ENCODE peak calls at places on chromosomes 5 and 9, in four cellular contexts. Z is astrocyte of the spinal cord; B is neural progenitor cell; W is CD8-positive, alpha-beta T cell. I is an unnamed sample.

GRCh38 chr5:31213676-31214638 is 20.5 kb downstream of the CDH6 start:
- DNase-seq in Z (no peak), B (no peak), W (no peak), I (no peak)

GRCh38 chr9:98787766-98788335 is 8.5 kb downstream of the ANKS6 start:
- DNase-seq in Z (no peak), B (no peak), W (no peak), I (no peak)

GRCh38 chr5:33120671-33121070 is 320.1 kb upstream of the TARS1 start:
- DNase-seq in Z (peak; percentile 87), B (no peak), W (no peak), I (no peak)

GRCh38 chr9:130237763-130238524 is 27.6 kb upstream of the HMCN2 start:
- DNase-seq in Z (no peak), B (no peak), W (no peak), I (no peak)

GRCh38 chr5:68484307-68485068 is 268.9 kb downstream of the PIK3R1 start:
- DNase-seq in Z (peak; percentile 37), B (no peak), W (no peak), I (no peak)

GRCh38 chr5:58259685-58260152 is 200.2 kb downstream of the PLK2 start:
- DNase-seq in Z (peak; percentile 87), B (no peak), W (no peak), I (peak; percentile 97)

GRCh38 chr5:95845401-95845800 is 22.9 kb upstream of the GLRX start:
- DNase-seq in Z (no peak), B (no peak), W (no peak), I (no peak)

GRCh38 chr5:95959964-95960801 is 1.5 kb downstream of the ELL2 start:
- DNase-seq in Z (peak; percentile 59), B (peak; percentile 11), W (no peak), I (no peak)

GRCh38 chr5:15850939-15851341 is 328.7 kb downstream of the MARCHF11 start:
- DNase-seq in Z (no peak), B (no peak), W (no peak), I (no peak)

GRCh38 chr9:4298255-4299005 is 1.4 kb downstream of the GLIS3 start:
- DNase-seq in Z (peak; percentile 50), B (peak; percentile 56), W (peak; percentile 30), I (no peak)

GRCh38 chr5:150671509-150672236 is 10.6 kb downstream of the MYOZ3 start:
- DNase-seq in Z (no peak), B (peak; percentile 32), W (no peak), I (no peak)

GRCh38 chr9:86700601-86701000 is 246.7 kb downstream of the GAS1 start:
- DNase-seq in Z (peak; percentile 68), B (no peak), W (no peak), I (no peak)

GRCh38 chr5:95883185-95884020 is 60.9 kb upstream of the GLRX start:
- DNase-seq in Z (no peak), B (no peak), W (no peak), I (no peak)

GRCh38 chr5:142016576-142016975 is 3.7 kb upstream of the GNPDA1 start:
- DNase-seq in Z (no peak), B (no peak), W (peak; percentile 12), I (no peak)

GRCh38 chr5:37086466-37087178 is 162.6 kb downstream of the CPLANE1 start:
- DNase-seq in Z (peak; percentile 63), B (no peak), W (no peak), I (peak; percentile 9)

GRCh38 chr9:91758491-91758981 is 191.5 kb downstream of the ROR2 start:
- DNase-seq in Z (peak; percentile 33), B (peak; percentile 80), W (peak; percentile 13), I (no peak)

GRCh38 chr5:40479939-40480338 is 199.8 kb upstream of the PTGER4 start:
- DNase-seq in Z (no peak), B (no peak), W (no peak), I (no peak)

GRCh38 chr5:40478766-40479165 is 200.9 kb upstream of the PTGER4 start:
- DNase-seq in Z (no peak), B (no peak), W (no peak), I (no peak)

GRCh38 chr5:40480392-40480791 is 199.3 kb upstream of the PTGER4 start:
- DNase-seq in Z (no peak), B (no peak), W (no peak), I (no peak)

GRCh38 chr5:40475546-40475945 is 204.2 kb upstream of the PTGER4 start:
- DNase-seq in Z (no peak), B (no peak), W (no peak), I (no peak)

DNA sequence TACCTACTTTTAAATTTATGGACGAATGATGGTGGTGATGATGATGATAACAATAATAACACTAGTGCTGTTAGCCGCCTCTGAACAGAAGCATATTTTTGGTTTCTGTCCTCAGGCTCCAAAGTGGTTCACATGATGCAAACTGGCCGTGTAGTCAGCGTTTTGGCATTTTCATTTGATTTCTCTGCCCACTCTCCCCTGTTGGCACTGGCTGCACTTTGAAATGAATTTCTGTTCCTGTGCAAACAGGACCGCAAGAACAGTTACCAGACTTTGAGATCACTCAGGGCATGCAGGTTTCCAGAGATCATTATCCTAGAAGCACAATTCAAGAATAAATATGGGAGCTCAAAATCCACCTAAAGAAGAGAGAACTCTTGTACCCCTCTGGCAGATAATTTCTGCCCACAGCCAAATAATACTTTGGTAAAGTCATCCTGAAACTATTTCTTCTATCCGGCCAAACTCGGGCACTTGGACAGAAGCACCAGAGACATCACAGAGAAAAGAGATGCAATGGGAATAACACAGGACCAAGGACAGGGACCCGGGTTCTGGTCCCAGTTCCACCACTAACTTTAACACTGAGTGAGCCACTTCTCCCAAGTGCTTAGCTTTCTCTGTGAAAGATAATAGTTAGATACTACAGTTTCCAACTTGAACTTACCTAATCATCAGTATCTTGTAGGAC is 201.7 kb upstream of the PTGER4 start:
- DNase-seq in Z (peak; percentile 71), B (no peak), W (no peak), I (no peak)
- TF ChIP-seq CTCF in Z (no peak), B (no peak), W (no peak), I (no peak)

GRCh38 chr5:86964889-86965288 is 302.8 kb upstream of the RASA1 start:
- DNase-seq in Z (no peak), B (no peak), W (no peak), I (no peak)

GRCh38 chr5:86971034-86971511 is 296.6 kb upstream of the RASA1 start:
- DNase-seq in Z (peak; percentile 13), B (no peak), W (no peak), I (no peak)

DNA sequence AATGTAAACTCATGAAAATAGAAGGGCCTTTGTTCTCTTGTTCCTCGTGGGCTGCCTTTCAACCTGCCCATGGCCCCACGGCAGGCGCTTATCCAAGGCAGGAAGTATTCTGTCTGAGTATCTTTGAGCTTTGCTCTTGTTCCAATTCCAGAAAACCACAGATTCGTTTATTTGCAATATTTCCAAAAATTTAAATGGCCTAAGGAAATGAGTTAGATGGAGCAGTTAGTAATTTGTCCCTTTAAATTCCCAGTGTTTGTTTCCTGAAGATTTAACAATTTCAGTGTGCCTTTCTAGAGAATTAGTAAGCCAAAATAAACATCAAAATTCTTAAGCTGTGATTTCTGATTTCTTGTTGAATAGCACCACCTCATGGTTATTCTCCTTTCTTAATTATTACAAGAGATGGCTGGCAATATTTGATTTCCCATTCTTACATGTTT is 299.4 kb upstream of the RASA1 start:
- DNase-seq in Z (peak; percentile 89), B (peak; percentile 17), W (no peak), I (no peak)
- TF ChIP-seq CTCF in Z (peak; percentile 20), B (peak; percentile 58), W (peak; percentile 28), I (peak; percentile 8)

DNA sequence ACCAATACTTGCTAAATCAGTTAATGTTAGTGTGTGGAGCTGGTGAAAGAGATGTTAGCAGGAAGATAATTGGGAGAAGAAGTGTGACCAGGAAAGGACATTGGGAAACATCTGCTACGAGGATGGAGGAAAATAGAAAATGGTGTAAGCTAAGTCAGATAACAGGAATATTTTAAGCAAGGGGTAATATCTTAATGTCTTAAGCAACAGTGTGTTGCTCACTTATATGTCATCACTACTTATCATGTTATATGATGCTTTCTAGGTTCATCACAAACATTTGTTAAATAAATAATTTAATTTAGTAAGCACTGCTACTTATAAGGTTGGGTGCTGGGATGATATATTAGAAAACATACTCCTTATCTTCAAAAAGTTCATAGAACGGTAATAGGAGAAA is 326.1 kb downstream of the EDIL3 start:
- DNase-seq in Z (no peak), B (no peak), W (no peak), I (no peak)
- TF ChIP-seq CTCF in Z (no peak), B (no peak), W (no peak), I (no peak)

DNA sequence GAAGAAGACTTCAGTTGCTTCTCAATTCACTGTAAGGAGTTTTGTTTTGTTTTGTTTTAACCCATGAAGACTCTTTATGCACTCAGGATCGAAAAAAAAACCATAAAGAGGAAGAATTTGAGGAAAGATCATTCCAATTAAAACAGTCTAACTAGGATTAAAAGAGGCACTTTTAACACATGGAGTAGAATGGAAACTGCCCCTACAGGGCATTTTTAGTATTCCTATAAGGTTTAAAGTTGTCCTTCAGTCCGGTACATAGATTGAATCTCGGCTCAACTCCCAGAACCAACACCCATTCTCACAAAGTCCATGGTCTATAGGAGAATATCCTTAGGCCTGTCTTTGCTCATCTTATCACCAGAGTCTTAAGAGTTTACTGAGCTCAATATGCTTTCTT is 469.6 kb downstream of the DTWD2 start:
- DNase-seq in Z (no peak), B (no peak), W (no peak), I (no peak)
- TF ChIP-seq CTCF in Z (no peak), B (no peak), W (no peak), I (no peak)

GRCh38 chr9:88991066-88992030 is at the start of gene S1PR3:
- DNase-seq in Z (peak; percentile 46), B (peak; percentile 89), W (no peak), I (no peak)
- TF ChIP-seq CTCF in Z (no peak), B (peak; percentile 34), W (no peak), I (no peak)

GRCh38 chr9:70121818-70122436 is 78.3 kb downstream of the MAMDC2 start:
- DNase-seq in Z (peak; percentile 69), B (no peak), W (no peak), I (no peak)

GRCh38 chr9:70123695-70124094 is 80.0 kb downstream of the MAMDC2 start:
- DNase-seq in Z (no peak), B (no peak), W (no peak), I (no peak)

GRCh38 chr9:70119786-70120185 is 76.1 kb downstream of the MAMDC2 start:
- DNase-seq in Z (no peak), B (no peak), W (no peak), I (no peak)

GRCh38 chr9:70117835-70118319 is 74.2 kb downstream of the MAMDC2 start:
- DNase-seq in Z (peak; percentile 56), B (no peak), W (no peak), I (no peak)

GRCh38 chr9:70120834-70121510 is 77.3 kb downstream of the MAMDC2 start:
- DNase-seq in Z (peak; percentile 97), B (peak; percentile 12), W (no peak), I (peak; percentile 88)
- TF ChIP-seq CTCF in Z (peak; percentile 28), B (no peak), W (no peak), I (peak; percentile 25)

GRCh38 chr5:38433160-38433861 is 123.1 kb downstream of the LIFR start:
- DNase-seq in Z (peak; percentile 95), B (no peak), W (no peak), I (peak; percentile 42)
- TF ChIP-seq CTCF in Z (no peak), B (no peak), W (no peak), I (no peak)

I was measured in kidney epithelial cell.